ENCODE peak calls at places on chromosome 12, in five cellular contexts. J is HCT116, F is K562, M is H1, Y is GM12878. P is an unnamed sample.

GRCh38 chr12:75658286-75658685 is 146.9 kb upstream of the KRR1 start:
- DNase-seq in J (no peak), F (no peak), M (no peak), Y (no peak), P (no peak)

GRCh38 chr12:6644903-6645302 is 2.3 kb downstream of the ACRBP start:
- DNase-seq in J (no peak), F (no peak), M (no peak), Y (no peak), P (no peak)

GRCh38 chr12:53481957-53482586 is 17.2 kb downstream of the MAP3K12 start:
- DNase-seq in J (no peak), F (no peak), M (no peak), Y (no peak), P (no peak)

GRCh38 chr12:68591716-68592437 is 18.8 kb upstream of the RAP1B start:
- DNase-seq in J (no peak), F (no peak), M (no peak), Y (peak), P (no peak)

GRCh38 chr12:53976172-53976822 is 1.5 kb upstream of the HOTAIR start:
- DNase-seq in J (no peak), F (no peak), M (no peak), Y (no peak), P (no peak)

GRCh38 chr12:93616584-93617101 is 44.2 kb downstream of the SOCS2 start:
- DNase-seq in J (no peak), F (no peak), M (peak), Y (no peak), P (peak)

GRCh38 chr12:5083955-5084849 is 40.5 kb downstream of the KCNA5 start:
- DNase-seq in J (peak), F (peak), M (no peak), Y (peak), P (peak)

GRCh38 chr12:56197921-56198635 is 8.8 kb upstream of the SMARCC2 start:
- DNase-seq in J (no peak), F (no peak), M (no peak), Y (no peak), P (no peak)

GRCh38 chr12:122738561-122738960 is 7.9 kb upstream of the HCAR1 start:
- DNase-seq in J (no peak), F (no peak), M (no peak), Y (no peak), P (no peak)

GRCh38 chr12:45268672-45269406 is 52.9 kb downstream of the ANO6 start:
- DNase-seq in J (peak), F (no peak), M (no peak), Y (no peak), P (no peak)

GRCh38 chr12:56256326-56256960 is 1.7 kb downstream of the ANKRD52 start:
- DNase-seq in J (no peak), F (peak), M (no peak), Y (no peak), P (no peak)

GRCh38 chr12:113852695-113853490 is 113.2 kb downstream of the RBM19 start:
- DNase-seq in J (no peak), F (no peak), M (no peak), Y (no peak), P (no peak)

GRCh38 chr12:120536064-120536791 is 2.1 kb downstream of the RNF10 start:
- DNase-seq in J (no peak), F (no peak), M (no peak), Y (no peak), P (no peak)

GRCh38 chr12:120538281-120539156 is 4.4 kb downstream of the RNF10 start:
- DNase-seq in J (no peak), F (no peak), M (no peak), Y (no peak), P (no peak)

GRCh38 chr12:120540445-120540844 is 6.3 kb downstream of the RNF10 start:
- DNase-seq in J (no peak), F (peak), M (no peak), Y (no peak), P (no peak)

GRCh38 chr12:120542166-120542565 is 8.0 kb downstream of the RNF10 start:
- DNase-seq in J (no peak), F (no peak), M (no peak), Y (no peak), P (no peak)

DNA sequence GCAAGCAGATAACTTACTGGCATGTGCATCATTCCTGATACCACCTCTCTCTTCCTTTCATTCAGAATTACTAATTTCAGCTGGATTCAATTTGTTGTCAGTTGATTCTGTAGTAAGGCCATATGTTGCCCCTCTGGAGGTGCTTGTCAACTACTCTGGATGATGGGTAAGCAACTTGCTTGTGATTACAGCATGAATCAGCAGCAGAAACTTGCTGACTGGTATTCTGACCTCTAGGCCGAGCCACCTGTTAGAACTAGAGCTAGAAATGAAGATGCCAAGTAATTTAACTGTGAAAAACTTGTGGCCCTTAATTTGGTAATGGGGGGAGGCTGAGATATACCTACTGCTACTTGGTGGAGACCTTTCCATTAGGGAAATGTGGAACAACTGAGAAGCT is 5.1 kb downstream of the RNF10 start:
- DNase-seq in J (no peak), F (no peak), M (no peak), Y (no peak), P (no peak)
- H3K4me3 ChIP-seq in J (no peak), F (no peak), M (no peak), Y (peak), P (no peak)

GRCh38 chr12:121391619-121392324 is 8.1 kb upstream of the RNF34 start:
- DNase-seq in J (no peak), F (peak), M (no peak), Y (peak), P (no peak)

GRCh38 chr12:121388421-121388981 is 11.4 kb upstream of the RNF34 start:
- DNase-seq in J (no peak), F (no peak), M (no peak), Y (no peak), P (peak)

GRCh38 chr12:121392325-121392716 is 7.6 kb upstream of the RNF34 start:
- DNase-seq in J (no peak), F (no peak), M (no peak), Y (no peak), P (no peak)

DNA sequence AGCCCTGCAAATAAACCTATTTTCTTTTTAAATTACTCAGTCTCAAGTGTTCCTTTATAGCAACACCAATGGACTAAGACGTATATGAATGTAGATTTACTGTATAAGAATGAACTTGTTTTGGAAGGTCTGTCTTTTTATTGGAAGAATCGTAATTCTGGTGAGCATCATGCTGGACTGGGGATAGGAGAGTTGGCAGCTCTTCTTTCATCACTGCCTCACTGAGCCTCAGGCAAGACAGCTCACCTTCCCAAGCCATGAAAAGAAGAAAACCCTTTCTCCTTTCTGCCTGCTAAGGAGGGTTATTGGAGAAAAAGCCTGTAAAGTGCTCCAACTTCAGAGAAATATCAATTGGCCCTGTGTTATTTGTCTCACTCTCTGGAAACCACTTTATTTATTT is 9.1 kb upstream of the RNF34 start:
- DNase-seq in J (no peak), F (no peak), M (no peak), Y (no peak), P (no peak)
- TF ChIP-seq YY1 in J (no peak), F (no peak), M (no peak), Y (no peak), P (no peak)

GRCh38 chr12:81080431-81080983 is 2.6 kb downstream of the ACSS3 start:
- DNase-seq in J (no peak), F (no peak), M (no peak), Y (no peak), P (no peak)

GRCh38 chr12:81078469-81079196 is 754 bp downstream of the ACSS3 start:
- DNase-seq in J (no peak), F (no peak), M (no peak), Y (no peak), P (no peak)

GRCh38 chr12:81077686-81078441 is at the start of gene ACSS3:
- DNase-seq in J (no peak), F (no peak), M (peak), Y (no peak), P (peak)

GRCh38 chr12:81077329-81077685 is 572 bp upstream of the ACSS3 start:
- DNase-seq in J (no peak), F (no peak), M (peak), Y (no peak), P (peak)

GRCh38 chr12:81079280-81080076 is 1.6 kb downstream of the ACSS3 start:
- DNase-seq in J (no peak), F (no peak), M (no peak), Y (no peak), P (no peak)
- H3K4me3 ChIP-seq in J (no peak), F (no peak), M (peak), Y (no peak), P (peak)

DNA sequence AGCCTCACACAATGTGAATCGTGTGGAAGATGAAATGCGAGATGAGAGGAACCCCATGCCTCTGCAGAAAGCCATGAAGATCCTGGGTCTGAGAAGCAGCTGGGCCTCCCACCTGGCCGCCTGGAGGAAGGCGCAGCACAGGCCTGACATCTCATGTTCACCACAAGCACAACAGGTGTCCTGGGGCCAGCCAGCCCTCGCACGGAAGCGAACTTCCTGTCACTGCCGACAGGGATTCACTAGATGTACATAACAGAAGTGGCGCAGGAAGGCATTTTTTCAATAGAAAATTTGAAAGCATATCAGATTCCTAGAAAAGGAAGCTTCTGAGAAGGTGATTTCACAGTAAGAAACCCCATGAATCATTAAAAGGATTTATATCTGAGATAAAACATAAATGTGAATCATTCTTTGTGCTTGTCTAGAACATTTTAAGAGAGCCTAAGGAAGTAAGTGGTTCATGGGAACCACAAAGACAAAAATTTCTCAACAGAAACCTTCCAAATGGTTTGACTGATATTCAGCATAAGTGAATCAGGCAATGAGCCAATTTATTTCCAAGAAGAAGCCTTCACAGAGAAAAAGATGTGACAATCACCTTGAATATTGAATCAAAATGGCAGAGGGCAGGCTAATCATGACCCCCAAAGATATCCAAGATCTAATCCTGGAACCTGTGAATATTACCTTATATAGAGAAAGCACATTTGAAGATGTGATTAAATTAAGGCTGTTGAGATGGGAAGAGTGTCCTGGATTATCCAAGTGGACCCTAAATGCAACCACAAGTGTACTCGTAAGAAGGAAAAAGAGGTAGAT is 311.9 kb downstream of the DUSP6 start:
- DNase-seq in J (no peak), F (no peak), M (no peak), Y (no peak), P (no peak)
- TF ChIP-seq YY1 in J (no peak), F (no peak), M (no peak), Y (peak), P (no peak)

GRCh38 chr12:10720974-10721565 is 2.1 kb downstream of the YBX3 start:
- DNase-seq in J (no peak), F (no peak), M (no peak), Y (no peak), P (no peak)

GRCh38 chr12:10719482-10719881 is 3.6 kb downstream of the YBX3 start:
- DNase-seq in J (no peak), F (no peak), M (no peak), Y (no peak), P (no peak)

GRCh38 chr12:10722502-10722904 is 620 bp downstream of the YBX3 start:
- DNase-seq in J (no peak), F (peak), M (no peak), Y (no peak), P (peak)

GRCh38 chr12:10722905-10723866 is at the start of gene YBX3:
- DNase-seq in J (peak), F (peak), M (no peak), Y (no peak), P (peak)

GRCh38 chr12:10721654-10722501 is 1.2 kb downstream of the YBX3 start:
- DNase-seq in J (peak), F (peak), M (no peak), Y (peak), P (peak)
- H3K4me3 ChIP-seq in J (peak), F (peak), M (peak), Y (peak), P (peak)

DNA sequence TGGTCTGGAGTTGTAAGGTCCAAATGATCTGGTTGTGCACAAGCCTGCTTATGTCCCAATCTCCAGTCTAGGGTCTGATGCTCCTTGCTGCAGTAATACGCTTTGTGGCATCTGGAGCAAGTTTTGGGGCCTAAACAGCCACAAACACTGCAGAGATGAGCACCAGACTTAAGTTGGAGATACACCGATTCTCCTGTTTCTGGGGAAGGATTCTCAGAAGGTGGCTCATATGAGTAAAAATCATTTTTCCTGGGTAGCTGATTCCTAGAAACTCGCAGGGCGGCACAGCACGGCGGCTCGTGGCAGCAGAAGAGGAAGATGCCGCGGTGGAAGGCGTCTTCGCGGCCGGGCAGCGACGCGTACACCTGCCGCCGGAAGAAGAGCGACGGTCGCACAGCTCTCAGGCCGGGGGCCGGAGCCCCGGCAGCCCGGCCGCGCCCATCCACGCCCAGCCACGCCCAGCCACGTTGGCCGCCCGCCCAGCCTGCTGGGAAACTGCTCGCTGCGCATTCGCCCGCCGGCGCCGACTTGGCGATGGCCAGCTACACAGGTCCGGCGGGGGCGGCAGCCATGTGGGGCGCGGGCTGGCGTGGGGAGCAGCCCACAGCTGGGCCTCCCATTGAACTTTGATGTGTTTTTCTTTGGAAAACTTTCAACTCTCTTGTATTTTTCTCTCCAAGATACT is 129.0 kb downstream of the ASCL4 start:
- DNase-seq in J (no peak), F (peak), M (no peak), Y (peak), P (peak)
- TF ChIP-seq YY1 in J (no peak), F (peak), M (peak), Y (peak), P (no peak)

P was measured in NT2/D1.